ENCODE peak calls at places on chromosome 17, in six cellular contexts. H, O, L, Z, R and V are unnamed samples.

GRCh38 chr17:32020943-32021617 is 13.9 kb downstream of the LRRC37B start:
- DNase-seq in R (no peak), L (no peak), Z (no peak), O (no peak), H (no peak), V (peak)

GRCh38 chr17:62653831-62654829 is 26.7 kb downstream of the MRC2 start:
- DNase-seq in L (peak), R (no peak), H (no peak), O (no peak), Z (no peak), V (no peak)

GRCh38 chr17:12734852-12735430 is 54.4 kb upstream of the ARHGAP44 start:
- DNase-seq in L (no peak), H (no peak), O (no peak), Z (no peak), R (no peak), V (no peak)

GRCh38 chr17:7881655-7882054 is 6.9 kb upstream of the CHD3 start:
- DNase-seq in Z (no peak), H (peak), R (no peak), L (no peak), O (no peak), V (peak)

GRCh38 chr17:38416840-38417209 is 11.4 kb upstream of the ARHGAP23 start:
- DNase-seq in L (no peak), O (no peak), R (no peak), Z (no peak), H (no peak), V (no peak)

GRCh38 chr17:29613856-29614255 is 8.9 kb downstream of the CORO6 start:
- DNase-seq in H (no peak), R (no peak), Z (no peak), L (peak), O (no peak), V (no peak)

GRCh38 chr17:73645050-73645871 is 1.0 kb upstream of the SDK2 start:
- DNase-seq in H (peak), Z (no peak), L (peak), O (no peak), R (peak), V (peak)

GRCh38 chr17:38705523-38705802 is 390 bp downstream of the MLLT6 start:
- DNase-seq in H (no peak), O (no peak), Z (no peak), L (no peak), R (no peak), V (no peak)

GRCh38 chr17:68849673-68850260 is 105.4 kb downstream of the ABCA8 start:
- DNase-seq in H (no peak), R (no peak), Z (no peak), O (no peak), L (no peak), V (no peak)

GRCh38 chr17:47707056-47707791 is 13.3 kb downstream of the TBKBP1 start:
- DNase-seq in Z (no peak), L (no peak), O (no peak), R (no peak), H (no peak), V (no peak)

GRCh38 chr17:48814504-48814903 is 2.5 kb downstream of the TTLL6 start:
- DNase-seq in L (no peak), R (peak), Z (peak), H (peak), O (peak), V (peak)